ENCODE peak calls at places on chromosome 17, in six cellular contexts. A is cardiac muscle cell; S is endothelial cell; X is lower leg skin; Z is CD8-positive, alpha-beta T cell; M is kidney. Q is an unnamed sample.

GRCh38 chr17:44108440-44109311 is 14.8 kb downstream of the HDAC5 start:
- DNase-seq in M (peak; percentile 95), A (no peak), Z (no peak), S (no peak), X (no peak), Q (no peak)

GRCh38 chr17:18246880-18247612 is 11.5 kb downstream of the FLII start:
- DNase-seq in M (peak; percentile 90), S (peak; percentile 50), Z (no peak), A (peak; percentile 66), X (peak; percentile 75), Q (no peak)

GRCh38 chr17:68613739-68614298 is 12.7 kb upstream of the FAM20A start:
- DNase-seq in A (peak; percentile 92), X (no peak), Z (no peak), M (no peak), S (peak; percentile 70), Q (peak; percentile 51)

GRCh38 chr17:45038771-45039634 is 12.4 kb downstream of the DCAKD start:
- DNase-seq in X (no peak), A (no peak), M (no peak), S (no peak), Z (no peak), Q (no peak)

GRCh38 chr17:66627985-66628384 is 206.9 kb upstream of the CACNG5 start:
- DNase-seq in M (no peak), Z (no peak), S (no peak), A (peak; percentile 10), X (no peak), Q (no peak)

GRCh38 chr17:55053855-55054254 is 85.3 kb downstream of the STXBP4 start:
- DNase-seq in X (no peak), Z (no peak), M (no peak), S (no peak), A (no peak), Q (no peak)

GRCh38 chr17:65956814-65957213 is 235.1 kb downstream of the CEP112 start:
- DNase-seq in M (no peak), S (no peak), A (no peak), X (no peak), Z (no peak), Q (no peak)

GRCh38 chr17:72527819-72528218 is 407.0 kb downstream of the SOX9 start:
- DNase-seq in X (no peak), Z (no peak), M (no peak), A (no peak), S (no peak), Q (no peak)

GRCh38 chr17:67990909-67991308 is 5.4 kb downstream of the C17orf58 start:
- DNase-seq in S (no peak), Z (no peak), X (no peak), M (no peak), A (no peak), Q (no peak)

GRCh38 chr17:29566473-29567361 is at the start of gene ABHD15:
- DNase-seq in Z (peak; percentile 77), X (peak; percentile 36), A (peak; percentile 87), M (peak; percentile 90), S (peak; percentile 53), Q (no peak)

GRCh38 chr17:56699186-56699895 is 105.8 kb downstream of the NOG start:
- DNase-seq in X (peak; percentile 48), A (peak; percentile 68), Z (no peak), S (peak; percentile 44), M (peak; percentile 90), Q (peak; percentile 9)

GRCh38 chr17:76909971-76910760 is 42.0 kb downstream of the MGAT5B start:
- DNase-seq in S (peak; percentile 78), Z (no peak), A (peak; percentile 92), M (peak; percentile 68), X (no peak), Q (peak; percentile 50)

GRCh38 chr17:10036511-10037061 is 131.5 kb upstream of the RCVRN start:
- DNase-seq in M (peak; percentile 66), Z (no peak), S (no peak), X (no peak), A (no peak), Q (peak; percentile 41)

GRCh38 chr17:57038486-57038885 is 46.6 kb upstream of the AKAP1 start:
- DNase-seq in S (no peak), M (no peak), A (no peak), Z (no peak), X (no peak), Q (no peak)

GRCh38 chr17:6096201-6097004 is 26.2 kb downstream of the WSCD1 start:
- DNase-seq in Z (no peak), S (no peak), X (no peak), M (peak; percentile 34), A (no peak), Q (no peak)

GRCh38 chr17:8900626-8901585 is 33.4 kb upstream of the PIK3R6 start:
- DNase-seq in Z (no peak), X (no peak), S (no peak), M (no peak), A (no peak), Q (no peak)
- TF ChIP-seq CTCF in Z (no peak), X (no peak), S (no peak), M (no peak), A (no peak), Q (no peak)

GRCh38 chr17:33292184-33292980 is 713 bp downstream of the ASIC2 start:
- DNase-seq in Z (no peak), S (peak; percentile 57), X (no peak), A (peak; percentile 48), M (peak; percentile 67), Q (peak; percentile 34)

GRCh38 chr17:33291248-33292183 is 1.6 kb downstream of the ASIC2 start:
- DNase-seq in S (peak; percentile 47), M (peak; percentile 80), X (no peak), Z (no peak), A (peak; percentile 41), Q (peak; percentile 14)

GRCh38 chr17:33290156-33290697 is 2.9 kb downstream of the ASIC2 start:
- DNase-seq in M (no peak), Z (no peak), X (no peak), S (no peak), A (no peak), Q (no peak)

GRCh38 chr17:33294994-33295393 is 1.9 kb upstream of the ASIC2 start:
- DNase-seq in S (no peak), A (no peak), M (no peak), Z (no peak), X (no peak), Q (no peak)

GRCh38 chr17:33292981-33293867 is at the start of gene ASIC2:
- DNase-seq in X (no peak), A (peak; percentile 66), M (peak; percentile 79), S (peak; percentile 36), Z (no peak), Q (peak; percentile 8)
- TF ChIP-seq CTCF in X (no peak), A (no peak), M (peak; percentile 28), S (no peak), Z (no peak), Q (peak; percentile 36)

GRCh38 chr17:48506246-48506645 is 24.6 kb downstream of the HOXB1 start:
- DNase-seq in A (no peak), M (no peak), Z (no peak), S (no peak), X (no peak), Q (no peak)
- TF ChIP-seq CTCF in A (no peak), M (no peak), Z (no peak), S (peak; percentile 14), X (no peak), Q (peak; percentile 20)

GRCh38 chr17:981292-981658 is 1.7 kb upstream of the NXN start:
- DNase-seq in S (no peak), A (no peak), M (no peak), X (no peak), Z (no peak), Q (no peak)
- TF ChIP-seq CTCF in S (peak; percentile 26), A (no peak), M (no peak), X (no peak), Z (peak; percentile 20), Q (peak; percentile 9)

DNA sequence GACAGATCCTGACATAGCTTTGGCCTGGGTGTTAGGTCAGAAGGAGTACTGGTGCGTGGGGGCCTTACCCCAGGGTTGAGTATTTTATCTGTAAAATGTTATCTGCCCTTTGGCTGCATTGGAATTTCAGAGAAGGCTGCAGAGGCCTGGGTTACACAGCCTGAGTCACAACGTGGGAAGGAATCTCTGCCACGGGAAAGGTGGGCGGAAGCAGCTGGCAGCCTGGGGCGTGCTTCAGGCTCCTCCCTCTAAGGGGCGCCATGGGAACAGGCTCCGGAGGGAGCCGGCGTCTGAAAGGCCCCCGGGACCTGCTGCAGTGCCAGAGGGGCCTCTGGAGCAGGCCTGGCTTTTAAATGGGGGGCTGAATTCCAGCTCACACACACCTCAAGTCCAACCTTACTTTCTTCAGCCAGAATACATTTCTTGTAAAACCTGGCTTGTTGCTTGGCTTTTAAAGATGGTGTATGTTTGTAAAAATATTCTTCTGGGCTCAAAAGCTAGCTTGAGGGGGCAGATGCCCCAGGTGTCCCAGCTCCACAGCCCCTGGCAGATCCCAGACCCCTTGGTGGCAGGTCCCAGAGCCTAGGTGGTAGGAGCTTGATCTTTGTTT is 142.2 kb downstream of the RAB11FIP4 start:
- DNase-seq in A (peak; percentile 59), X (no peak), S (peak; percentile 56), M (peak; percentile 75), Z (no peak), Q (peak; percentile 27)
- TF ChIP-seq CTCF in A (peak; percentile 30), X (no peak), S (peak; percentile 41), M (peak; percentile 13), Z (no peak), Q (peak; percentile 25)

Q was measured in neural crest cell.